ENCODE peak calls at places on chromosomes 4 and X, in eight cellular contexts. Z is stimulated activated CD4-positive, alpha-beta T cell treated with anti-CD3 and anti-CD28 coated beads, Interleukin-1b, Interleukin-23, amount 100 ng/mL, for 48 hours; X is GM13977; A is T-helper 2 cell; D is activated CD4-positive, alpha-beta T cell treated with anti-CD3 and anti-CD28 coated beads for 24 hours; S is epithelial cell of esophagus; H is GM12891; C is H54. E is an unnamed sample.

GRCh38 chr4:78784255-78784654 is 8.1 kb downstream of the BMP2K start:
- DNase-seq in Z (no peak), X (no peak), A (no peak), D (no peak), S (peak), H (no peak), C (no peak), E (peak)

GRCh38 chr4:55736605-55737183 is 82.9 kb upstream of the EXOC1L start:
- DNase-seq in Z (no peak), X (peak), A (no peak), D (no peak), S (peak), H (no peak), C (no peak), E (peak)

GRCh38 chrX:102746134-102746584 is 25.6 kb downstream of the GPRASP3 start:
- DNase-seq in Z (no peak), X (peak), A (no peak), D (no peak), S (peak), H (no peak), C (no peak), E (no peak)

GRCh38 chr4:41718907-41719306 is 29.6 kb downstream of the PHOX2B start:
- DNase-seq in Z (no peak), X (no peak), A (no peak), D (no peak), S (peak), H (no peak), C (no peak), E (peak)

GRCh38 chrX:136047969-136048368 is 62.7 kb downstream of the SLC9A6 start:
- DNase-seq in Z (no peak), X (no peak), A (no peak), D (no peak), S (no peak), H (no peak), C (no peak), E (no peak)

GRCh38 chr4:58739275-58739674 is 1629.1 kb upstream of the IGFBP7 start:
- DNase-seq in Z (no peak), X (no peak), A (no peak), D (no peak), S (no peak), H (no peak), C (no peak), E (no peak)

GRCh38 chr4:13891544-13891939 is 264.0 kb upstream of the BOD1L1 start:
- DNase-seq in Z (no peak), X (no peak), A (no peak), D (no peak), S (no peak), H (no peak), C (no peak), E (no peak)

GRCh38 chr4:158071931-158072330 is 100.9 kb downstream of the GASK1B start:
- DNase-seq in Z (no peak), X (no peak), A (no peak), D (no peak), S (no peak), H (no peak), C (no peak), E (no peak)

GRCh38 chr4:71709961-71710360 is 73.9 kb downstream of the GC start:
- DNase-seq in Z (no peak), X (no peak), A (no peak), D (no peak), S (peak), H (no peak), C (no peak), E (peak)

GRCh38 chr4:128394778-128395177 is 107.2 kb upstream of the PGRMC2 start:
- DNase-seq in Z (no peak), X (no peak), A (no peak), D (no peak), S (no peak), H (no peak), C (no peak), E (no peak)

GRCh38 chr4:74480267-74480666 is 35.3 kb downstream of the AREG start:
- DNase-seq in Z (no peak), X (no peak), A (no peak), D (no peak), S (peak), H (no peak), C (no peak), E (peak)

GRCh38 chr4:8287606-8288280 is 18.2 kb downstream of the HTRA3 start:
- DNase-seq in Z (no peak), X (no peak), A (no peak), D (no peak), S (no peak), H (no peak), C (no peak), E (no peak)

GRCh38 chrX:129777218-129777768 is 2.5 kb upstream of the SASH3 start:
- DNase-seq in Z (peak), X (no peak), A (peak), D (peak), S (peak), H (no peak), C (no peak), E (peak)

GRCh38 chrX:56963377-56963776 is 32.0 kb downstream of the SPIN3 start:
- DNase-seq in Z (no peak), X (no peak), A (peak), D (no peak), S (no peak), H (no peak), C (no peak), E (no peak)

GRCh38 chrX:103378990-103379389 is 2.7 kb downstream of the BEX3 start:
- DNase-seq in Z (no peak), X (no peak), A (no peak), D (no peak), S (no peak), H (no peak), C (no peak), E (no peak)